ENCODE peak calls at places on chromosomes 3 and 15, in five cellular contexts. One of them, this sample, is unnamed.

GRCh38 chr3:131636266-131636775 is 133.6 kb upstream of the MRPL3 start:
- DNase-seq in effector memory CD4-positive, alpha-beta T cell: no peak
- DNase-seq in activated T-cell treated with anti-CD3 and anti-CD28 coated beads, Interleukin-2, amount 50 U/mL, for 72 hours: no peak
- DNase-seq in caudate nucleus: no peak
- DNase-seq in stimulated activated naive CD8-positive, alpha-beta T cell treated with anti-CD3 and anti-CD28 coated beads, Interleukin-15, Interleukin-2, amounts not matched to agents 100 U/mL and 50 U/mL, for 24 hours: no peak
- DNase-seq in this sample: no peak

GRCh38 chr15:80475572-80475971 is 71.4 kb downstream of the ARNT2 start:
- DNase-seq in stimulated activated naive CD8-positive, alpha-beta T cell treated with anti-CD3 and anti-CD28 coated beads, Interleukin-15, Interleukin-2, amounts not matched to agents 100 U/mL and 50 U/mL, for 24 hours: no peak
- DNase-seq in effector memory CD4-positive, alpha-beta T cell: no peak
- DNase-seq in activated T-cell treated with anti-CD3 and anti-CD28 coated beads, Interleukin-2, amount 50 U/mL, for 72 hours: no peak
- DNase-seq in caudate nucleus: no peak
- DNase-seq in this sample: no peak

GRCh38 chr3:17686613-17687012 is 55.8 kb downstream of the TBC1D5 start:
- DNase-seq in effector memory CD4-positive, alpha-beta T cell: no peak
- DNase-seq in caudate nucleus: no peak
- DNase-seq in stimulated activated naive CD8-positive, alpha-beta T cell treated with anti-CD3 and anti-CD28 coated beads, Interleukin-15, Interleukin-2, amounts not matched to agents 100 U/mL and 50 U/mL, for 24 hours: no peak
- DNase-seq in activated T-cell treated with anti-CD3 and anti-CD28 coated beads, Interleukin-2, amount 50 U/mL, for 72 hours: no peak
- DNase-seq in this sample: peak; percentile 53

GRCh38 chr3:148857321-148857720 is 7.8 kb upstream of the CPA3 start:
- DNase-seq in effector memory CD4-positive, alpha-beta T cell: no peak
- DNase-seq in caudate nucleus: no peak
- DNase-seq in activated T-cell treated with anti-CD3 and anti-CD28 coated beads, Interleukin-2, amount 50 U/mL, for 72 hours: no peak
- DNase-seq in stimulated activated naive CD8-positive, alpha-beta T cell treated with anti-CD3 and anti-CD28 coated beads, Interleukin-15, Interleukin-2, amounts not matched to agents 100 U/mL and 50 U/mL, for 24 hours: no peak
- DNase-seq in this sample: no peak

GRCh38 chr3:48847053-48847585 is 555 bp downstream of the PRKAR2A start:
- DNase-seq in activated T-cell treated with anti-CD3 and anti-CD28 coated beads, Interleukin-2, amount 50 U/mL, for 72 hours: peak; percentile 51
- DNase-seq in effector memory CD4-positive, alpha-beta T cell: peak; percentile 38
- DNase-seq in stimulated activated naive CD8-positive, alpha-beta T cell treated with anti-CD3 and anti-CD28 coated beads, Interleukin-15, Interleukin-2, amounts not matched to agents 100 U/mL and 50 U/mL, for 24 hours: peak; percentile 65
- DNase-seq in caudate nucleus: peak; percentile 34
- DNase-seq in this sample: peak; percentile 84

GRCh38 chr3:179272385-179272784 is 21.5 kb upstream of the KCNMB3 start:
- DNase-seq in effector memory CD4-positive, alpha-beta T cell: no peak
- DNase-seq in caudate nucleus: no peak
- DNase-seq in activated T-cell treated with anti-CD3 and anti-CD28 coated beads, Interleukin-2, amount 50 U/mL, for 72 hours: no peak
- DNase-seq in stimulated activated naive CD8-positive, alpha-beta T cell treated with anti-CD3 and anti-CD28 coated beads, Interleukin-15, Interleukin-2, amounts not matched to agents 100 U/mL and 50 U/mL, for 24 hours: no peak
- DNase-seq in this sample: peak; percentile 46

GRCh38 chr3:39404943-39405686 is 1.4 kb upstream of the RPSA start:
- DNase-seq in caudate nucleus: no peak
- DNase-seq in stimulated activated naive CD8-positive, alpha-beta T cell treated with anti-CD3 and anti-CD28 coated beads, Interleukin-15, Interleukin-2, amounts not matched to agents 100 U/mL and 50 U/mL, for 24 hours: no peak
- DNase-seq in activated T-cell treated with anti-CD3 and anti-CD28 coated beads, Interleukin-2, amount 50 U/mL, for 72 hours: no peak
- DNase-seq in effector memory CD4-positive, alpha-beta T cell: no peak
- DNase-seq in this sample: no peak

GRCh38 chr3:196135693-196136639 is 54.1 kb upstream of the TFRC start:
- DNase-seq in activated T-cell treated with anti-CD3 and anti-CD28 coated beads, Interleukin-2, amount 50 U/mL, for 72 hours: no peak
- DNase-seq in caudate nucleus: no peak
- DNase-seq in effector memory CD4-positive, alpha-beta T cell: no peak
- DNase-seq in stimulated activated naive CD8-positive, alpha-beta T cell treated with anti-CD3 and anti-CD28 coated beads, Interleukin-15, Interleukin-2, amounts not matched to agents 100 U/mL and 50 U/mL, for 24 hours: no peak
- DNase-seq in this sample: peak; percentile 97

GRCh38 chr15:40055576-40056293 is 16.8 kb upstream of the SRP14 start:
- DNase-seq in stimulated activated naive CD8-positive, alpha-beta T cell treated with anti-CD3 and anti-CD28 coated beads, Interleukin-15, Interleukin-2, amounts not matched to agents 100 U/mL and 50 U/mL, for 24 hours: no peak
- DNase-seq in activated T-cell treated with anti-CD3 and anti-CD28 coated beads, Interleukin-2, amount 50 U/mL, for 72 hours: no peak
- DNase-seq in caudate nucleus: no peak
- DNase-seq in effector memory CD4-positive, alpha-beta T cell: no peak
- DNase-seq in this sample: no peak

GRCh38 chr3:72004749-72005292 is 219.9 kb upstream of the PROK2 start:
- DNase-seq in stimulated activated naive CD8-positive, alpha-beta T cell treated with anti-CD3 and anti-CD28 coated beads, Interleukin-15, Interleukin-2, amounts not matched to agents 100 U/mL and 50 U/mL, for 24 hours: no peak
- DNase-seq in caudate nucleus: no peak
- DNase-seq in effector memory CD4-positive, alpha-beta T cell: no peak
- DNase-seq in activated T-cell treated with anti-CD3 and anti-CD28 coated beads, Interleukin-2, amount 50 U/mL, for 72 hours: no peak
- DNase-seq in this sample: no peak

GRCh38 chr15:71501344-71502128 is 308.8 kb upstream of the NR2E3 start:
- DNase-seq in stimulated activated naive CD8-positive, alpha-beta T cell treated with anti-CD3 and anti-CD28 coated beads, Interleukin-15, Interleukin-2, amounts not matched to agents 100 U/mL and 50 U/mL, for 24 hours: no peak
- DNase-seq in effector memory CD4-positive, alpha-beta T cell: no peak
- DNase-seq in activated T-cell treated with anti-CD3 and anti-CD28 coated beads, Interleukin-2, amount 50 U/mL, for 72 hours: no peak
- DNase-seq in caudate nucleus: no peak
- DNase-seq in this sample: peak; percentile 24

GRCh38 chr3:97981886-97982285 is 9.7 kb upstream of the RIOX2 start:
- DNase-seq in effector memory CD4-positive, alpha-beta T cell: no peak
- DNase-seq in stimulated activated naive CD8-positive, alpha-beta T cell treated with anti-CD3 and anti-CD28 coated beads, Interleukin-15, Interleukin-2, amounts not matched to agents 100 U/mL and 50 U/mL, for 24 hours: peak; percentile 14
- DNase-seq in caudate nucleus: no peak
- DNase-seq in activated T-cell treated with anti-CD3 and anti-CD28 coated beads, Interleukin-2, amount 50 U/mL, for 72 hours: peak; percentile 46
- DNase-seq in this sample: no peak

This sample was measured in T47D.